ENCODE peak calls at places on chromosomes 4 and X, in six cellular contexts. E is foreskin fibroblast, N is astrocyte of the spinal cord, I is AG09309, D is fibroblast of villous mesenchyme, B is right lobe of liver. C is an unnamed sample.

GRCh38 chrX:123807825-123808416 is 51.9 kb upstream of the XIAP start:
- DNase-seq in E (peak; percentile 72), N (peak; percentile 20), I (peak; percentile 51), D (peak; percentile 83), B (no peak), C (peak; percentile 74)

GRCh38 chr4:122508083-122508482 is 51.6 kb upstream of the IL2 start:
- DNase-seq in E (no peak), N (no peak), I (no peak), D (no peak), B (no peak), C (no peak)

GRCh38 chrX:13697440-13697839 is 8.5 kb downstream of the RAB9A start:
- DNase-seq in E (no peak), N (no peak), I (no peak), D (no peak), B (no peak), C (peak; percentile 25)

GRCh38 chrX:54182194-54182863 is 725 bp downstream of the FAM120C start:
- DNase-seq in E (peak; percentile 60), N (no peak), I (no peak), D (peak; percentile 13), B (peak; percentile 74), C (peak; percentile 17)

GRCh38 chrX:75623535-75623934 is 100.7 kb upstream of the ZDHHC15 start:
- DNase-seq in E (no peak), N (no peak), I (no peak), D (no peak), B (no peak), C (no peak)

GRCh38 chr4:5611656-5612187 is 96.6 kb downstream of the EVC2 start:
- DNase-seq in E (peak; percentile 19), N (no peak), I (no peak), D (peak; percentile 27), B (no peak), C (no peak)

GRCh38 chr4:172826346-172826745 is 342.3 kb upstream of the GALNT7 start:
- DNase-seq in E (peak; percentile 31), N (peak; percentile 13), I (no peak), D (no peak), B (no peak), C (no peak)

GRCh38 chr4:130591091-130591490 is 1495.1 kb downstream of the C4orf33 start:
- DNase-seq in E (no peak), N (no peak), I (no peak), D (no peak), B (no peak), C (no peak)

GRCh38 chr4:81724925-81725329 is 253.2 kb upstream of the RASGEF1B start:
- DNase-seq in E (no peak), N (no peak), I (no peak), D (peak; percentile 1), B (peak; percentile 82), C (peak; percentile 2)

GRCh38 chr4:8913121-8913857 is 41.6 kb upstream of the HMX1 start:
- DNase-seq in E (no peak), N (no peak), I (no peak), D (no peak), B (no peak), C (no peak)

GRCh38 chrX:115031989-115032388 is 14.6 kb upstream of the IL13RA2 start:
- DNase-seq in E (no peak), N (no peak), I (no peak), D (no peak), B (no peak), C (peak; percentile 8)

GRCh38 chr4:105305019-105305836 is 158.6 kb downstream of the TET2 start:
- DNase-seq in E (no peak), N (no peak), I (no peak), D (no peak), B (no peak), C (no peak)

GRCh38 chr4:5467111-5467510 is 241.2 kb downstream of the EVC2 start:
- DNase-seq in E (no peak), N (no peak), I (no peak), D (no peak), B (no peak), C (no peak)

GRCh38 chr4:184470785-184471110 is 3.6 kb downstream of the IRF2 start:
- DNase-seq in E (no peak), N (no peak), I (no peak), D (no peak), B (no peak), C (no peak)

GRCh38 chrX:124863303-124863702 is 456.4 kb upstream of the TEX13C start:
- DNase-seq in E (no peak), N (no peak), I (no peak), D (no peak), B (no peak), C (no peak)

GRCh38 chr4:86155766-86156165 is 204.1 kb downstream of the MAPK10 start:
- DNase-seq in E (no peak), N (no peak), I (no peak), D (no peak), B (no peak), C (no peak)

GRCh38 chrX:31266172-31267076 is 194.6 kb upstream of the FTHL17 start:
- DNase-seq in E (peak; percentile 54), N (peak; percentile 24), I (no peak), D (peak; percentile 38), B (peak; percentile 72), C (no peak)

GRCh38 chrX:52574416-52575275 is 57.8 kb upstream of the XAGE1B start:
- DNase-seq in E (peak; percentile 67), N (peak; percentile 60), I (peak; percentile 24), D (peak; percentile 60), B (no peak), C (peak; percentile 64)

GRCh38 chr4:142365386-142365785 is 480.7 kb downstream of the INPP4B start:
- DNase-seq in E (peak; percentile 54), N (peak; percentile 42), I (no peak), D (peak; percentile 33), B (no peak), C (no peak)

DNA sequence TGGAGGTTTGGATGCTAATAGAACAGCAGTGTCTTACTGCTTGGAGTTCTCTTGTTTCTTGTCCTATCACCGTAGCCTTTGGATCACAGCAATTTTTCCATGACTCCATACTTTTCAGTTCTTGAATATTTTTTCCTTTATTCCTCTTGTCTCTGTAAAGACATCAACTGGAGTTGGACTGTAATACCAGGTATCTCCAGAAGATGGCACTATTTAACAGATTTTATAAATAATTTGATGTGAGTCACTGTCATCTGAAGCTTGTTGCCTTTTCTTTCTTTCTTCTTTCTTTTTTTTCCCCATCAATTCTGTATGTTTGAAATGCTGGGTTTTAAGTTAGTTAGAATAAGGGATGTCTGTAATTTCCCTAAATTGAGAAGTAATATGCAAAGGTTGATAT is 24.1 kb downstream of the HPRT1 start:
- DNase-seq in E (peak; percentile 71), N (peak; percentile 65), I (no peak), D (peak; percentile 74), B (no peak), C (peak; percentile 73)
- TF ChIP-seq CTCF in E (no peak), N (peak; percentile 50), I (peak; percentile 46), D (peak; percentile 51), B (peak; percentile 70), C (peak; percentile 52)

GRCh38 chr4:10405672-10406071 is 51.6 kb downstream of the ZNF518B start:
- DNase-seq in E (no peak), N (no peak), I (no peak), D (no peak), B (no peak), C (no peak)

GRCh38 chr4:10403633-10404445 is 53.4 kb downstream of the ZNF518B start:
- DNase-seq in E (peak; percentile 36), N (peak; percentile 37), I (no peak), D (peak; percentile 30), B (no peak), C (peak; percentile 32)
- TF ChIP-seq CTCF in E (peak; percentile 44), N (peak; percentile 38), I (peak; percentile 53), D (peak; percentile 47), B (peak; percentile 59), C (peak; percentile 38)

DNA sequence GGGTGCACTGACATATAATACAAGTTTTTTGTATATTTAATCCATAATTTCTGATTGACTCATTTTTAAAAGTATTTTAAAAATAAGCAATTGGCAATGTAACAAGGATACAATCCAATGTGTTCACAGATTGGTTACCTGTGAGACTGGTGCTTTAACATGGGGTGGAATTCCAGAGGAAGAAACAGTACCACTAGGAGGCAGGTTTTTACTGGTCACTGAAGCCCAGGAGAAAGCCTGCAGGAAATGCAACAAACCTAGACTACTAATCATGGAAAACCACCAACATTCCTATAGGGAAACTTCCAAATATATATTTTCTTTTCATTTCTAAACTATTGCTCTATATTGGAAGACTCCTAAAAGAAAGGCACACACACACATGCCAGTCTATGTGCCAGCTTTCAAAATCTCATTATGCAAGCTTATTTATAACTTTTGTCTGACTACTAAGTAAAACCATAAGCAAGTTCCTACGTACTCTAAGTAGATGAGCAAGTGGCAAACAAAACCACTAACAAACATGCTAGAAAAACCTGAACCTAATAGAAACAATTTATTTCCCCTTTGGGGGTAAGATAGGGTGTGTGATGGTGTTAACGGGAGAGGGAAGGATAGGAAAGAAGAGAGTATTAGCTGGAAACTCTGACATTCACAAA is 19.2 kb downstream of the G3BP2 start:
- DNase-seq in E (no peak), N (peak; percentile 28), I (no peak), D (peak; percentile 45), B (no peak), C (peak; percentile 48)
- TF ChIP-seq CTCF in E (peak; percentile 63), N (peak; percentile 51), I (peak; percentile 71), D (peak; percentile 59), B (peak; percentile 60), C (peak; percentile 60)

GRCh38 chr4:3369781-3370660 is 71.7 kb upstream of the HGFAC start:
- DNase-seq in E (peak; percentile 86), N (peak; percentile 89), I (peak; percentile 80), D (peak; percentile 86), B (no peak), C (peak; percentile 82)
- TF ChIP-seq CTCF in E (no peak), N (no peak), I (no peak), D (no peak), B (no peak), C (no peak)

GRCh38 chr4:151408630-151409469 is at the start of gene FHIP1A:
- DNase-seq in E (peak; percentile 76), N (peak; percentile 73), I (no peak), D (peak; percentile 45), B (peak; percentile 90), C (peak; percentile 59)
- TF ChIP-seq CTCF in E (no peak), N (peak; percentile 16), I (no peak), D (no peak), B (no peak), C (no peak)

GRCh38 chrX:12488220-12488619 is 303.0 kb upstream of the PRPS2 start:
- DNase-seq in E (no peak), N (no peak), I (no peak), D (no peak), B (no peak), C (no peak)
- TF ChIP-seq CTCF in E (no peak), N (no peak), I (no peak), D (no peak), B (no peak), C (no peak)

C was measured in fibroblast of mammary gland.